ENCODE peak calls at places on chromosome 2, in ten cellular contexts. S is globus pallidus; F is foreskin fibroblast; M is left ventricle myocardium superior; J is activated CD8-positive, alpha-beta memory T cell treated with anti-CD3 and anti-CD28 coated beads, Interleukin-2, amount 50 U/mL, for 4 hours; K is HS-5; L is Calu3; N is NCI-H345; Q is MM.1S; O is Daoy. W is an unnamed sample.

GRCh38 chr2:24072259-24072658 is 3.9 kb downstream of the SF3B6 start:
- DNase-seq in S (no peak), F (no peak), M (no peak), J (no peak), K (no peak), L (no peak), N (no peak), Q (no peak), O (no peak), W (no peak)

GRCh38 chr2:69166812-69167468 is 154.0 kb downstream of the ANTXR1 start:
- DNase-seq in S (no peak), F (no peak), M (peak), J (no peak), K (no peak), L (no peak), N (peak), Q (no peak), O (no peak), W (no peak)

GRCh38 chr2:47810850-47811249 is 27.9 kb downstream of the MSH6 start:
- DNase-seq in S (no peak), F (no peak), M (no peak), J (no peak), K (no peak), L (no peak), N (no peak), Q (no peak), O (no peak), W (no peak)

GRCh38 chr2:3849213-3849612 is 145.8 kb downstream of the DCDC2C start:
- DNase-seq in S (no peak), F (no peak), M (no peak), J (no peak), K (no peak), L (no peak), N (no peak), Q (no peak), O (no peak), W (no peak)

GRCh38 chr2:144516417-144516980 is 3.4 kb downstream of the ZEB2 start:
- DNase-seq in S (peak), F (no peak), M (peak), J (peak), K (no peak), L (no peak), N (no peak), Q (no peak), O (peak), W (no peak)

GRCh38 chr2:236776695-236777251 is 207.1 kb downstream of the ACKR3 start:
- DNase-seq in S (no peak), F (peak), M (no peak), J (no peak), K (peak), L (no peak), N (no peak), Q (no peak), O (peak), W (no peak)

GRCh38 chr2:230144348-230144747 is 75.4 kb downstream of the SP110 start:
- DNase-seq in S (no peak), F (no peak), M (no peak), J (no peak), K (no peak), L (no peak), N (no peak), Q (no peak), O (no peak), W (no peak)

GRCh38 chr2:154329510-154329909 is 369.0 kb upstream of the KCNJ3 start:
- DNase-seq in S (no peak), F (no peak), M (no peak), J (no peak), K (no peak), L (no peak), N (no peak), Q (no peak), O (no peak), W (no peak)

GRCh38 chr2:41906325-41906700 is 141.5 kb upstream of the PKDCC start:
- DNase-seq in S (no peak), F (no peak), M (no peak), J (no peak), K (no peak), L (no peak), N (no peak), Q (no peak), O (no peak), W (no peak)

GRCh38 chr2:58904091-58904490 is 663.0 kb upstream of the FANCL start:
- DNase-seq in S (no peak), F (no peak), M (no peak), J (no peak), K (no peak), L (no peak), N (no peak), Q (no peak), O (no peak), W (no peak)

GRCh38 chr2:6580982-6581381 is 284.7 kb downstream of the CMPK2 start:
- DNase-seq in S (no peak), F (peak), M (no peak), J (no peak), K (no peak), L (no peak), N (no peak), Q (no peak), O (no peak), W (no peak)

GRCh38 chr2:57549642-57550102 is 496.9 kb upstream of the VRK2 start:
- DNase-seq in S (no peak), F (no peak), M (no peak), J (no peak), K (no peak), L (peak), N (no peak), Q (peak), O (no peak), W (no peak)

GRCh38 chr2:240594511-240595380 is 8.2 kb downstream of the CAPN10 start:
- DNase-seq in S (no peak), F (no peak), M (no peak), J (peak), K (no peak), L (no peak), N (no peak), Q (no peak), O (no peak), W (no peak)

GRCh38 chr2:16257001-16257724 is 316.8 kb downstream of the MYCN start:
- DNase-seq in S (no peak), F (no peak), M (no peak), J (no peak), K (no peak), L (no peak), N (no peak), Q (no peak), O (no peak), W (no peak)

GRCh38 chr2:200376422-200377142 is 70.1 kb downstream of the SPATS2L start:
- DNase-seq in S (no peak), F (no peak), M (no peak), J (no peak), K (no peak), L (no peak), N (no peak), Q (peak), O (no peak), W (peak)

GRCh38 chr2:58920001-58920400 is 678.9 kb upstream of the FANCL start:
- DNase-seq in S (no peak), F (peak), M (no peak), J (no peak), K (no peak), L (no peak), N (no peak), Q (no peak), O (no peak), W (no peak)

GRCh38 chr2:10414591-10414990 is 33.5 kb downstream of the ODC1 start:
- DNase-seq in S (no peak), F (no peak), M (peak), J (no peak), K (no peak), L (no peak), N (peak), Q (no peak), O (peak), W (peak)

GRCh38 chr2:231188506-231189170 is 9.8 kb upstream of the ARMC9 start:
- DNase-seq in S (no peak), F (no peak), M (no peak), J (no peak), K (no peak), L (no peak), N (no peak), Q (no peak), O (no peak), W (no peak)

GRCh38 chr2:152062130-152063091 is 36.4 kb downstream of the CACNB4 start:
- DNase-seq in S (no peak), F (peak), M (peak), J (no peak), K (peak), L (no peak), N (no peak), Q (no peak), O (peak), W (no peak)

GRCh38 chr2:23385351-23385747 is 370 bp downstream of the KLHL29 start:
- DNase-seq in S (no peak), F (no peak), M (peak), J (no peak), K (no peak), L (peak), N (peak), Q (no peak), O (peak), W (no peak)

GRCh38 chr2:164538250-164538866 is 82.9 kb downstream of the GRB14 start:
- DNase-seq in S (peak), F (peak), M (no peak), J (no peak), K (peak), L (peak), N (peak), Q (peak), O (peak), W (peak)

GRCh38 chr2:127645395-127646291 is at the start of gene GPR17:
- DNase-seq in S (peak), F (no peak), M (peak), J (no peak), K (no peak), L (no peak), N (no peak), Q (no peak), O (no peak), W (no peak)

GRCh38 chr2:27001851-27002369 is 30.9 kb upstream of the TMEM214 start:
- DNase-seq in S (no peak), F (no peak), M (no peak), J (no peak), K (no peak), L (no peak), N (no peak), Q (no peak), O (no peak), W (no peak)

GRCh38 chr2:238930216-238930615 is 82.3 kb downstream of the TWIST2 start:
- DNase-seq in S (no peak), F (no peak), M (peak), J (no peak), K (no peak), L (no peak), N (no peak), Q (no peak), O (no peak), W (no peak)

GRCh38 chr2:38465789-38466127 is 88.7 kb upstream of the ATL2 start:
- DNase-seq in S (no peak), F (peak), M (peak), J (peak), K (no peak), L (peak), N (peak), Q (no peak), O (peak), W (no peak)

GRCh38 chr2:67341012-67341318 is 56.2 kb upstream of the ETAA1 start:
- DNase-seq in S (no peak), F (no peak), M (no peak), J (no peak), K (no peak), L (no peak), N (no peak), Q (no peak), O (no peak), W (no peak)

GRCh38 chr2:8110716-8111115 is 571.1 kb upstream of the ID2 start:
- DNase-seq in S (no peak), F (no peak), M (no peak), J (no peak), K (no peak), L (no peak), N (no peak), Q (no peak), O (no peak), W (no peak)

GRCh38 chr2:241985986-241986329 is 116.4 kb downstream of the RTP5 start:
- DNase-seq in S (no peak), F (no peak), M (no peak), J (no peak), K (no peak), L (no peak), N (no peak), Q (no peak), O (no peak), W (no peak)

GRCh38 chr2:52192656-52193055 is 1160.7 kb upstream of the NRXN1 start:
- DNase-seq in S (no peak), F (no peak), M (no peak), J (no peak), K (no peak), L (no peak), N (no peak), Q (no peak), O (no peak), W (no peak)

GRCh38 chr2:172251231-172251630 is 148.5 kb upstream of the DLX2 start:
- DNase-seq in S (no peak), F (peak), M (no peak), J (no peak), K (peak), L (no peak), N (no peak), Q (no peak), O (peak), W (no peak)

GRCh38 chr2:120812866-120813265 is 77.2 kb downstream of the GLI2 start:
- DNase-seq in S (no peak), F (no peak), M (no peak), J (no peak), K (no peak), L (no peak), N (no peak), Q (no peak), O (no peak), W (no peak)

GRCh38 chr2:7835693-7836680 is 845.9 kb upstream of the ID2 start:
- DNase-seq in S (no peak), F (no peak), M (no peak), J (no peak), K (no peak), L (no peak), N (peak), Q (no peak), O (no peak), W (peak)